ENCODE peak calls at places on chromosomes 3 and 15, in eight cellular contexts. One of them, this sample, is unnamed.

GRCh38 chr3:86993704-86994103 is 2.8 kb upstream of the VGLL3 start:
- DNase-seq in PC-3: peak
- DNase-seq in HCT116: no peak
- DNase-seq in fibroblast of lung: peak
- DNase-seq in MM.1S: no peak
- DNase-seq in GM23248: peak
- DNase-seq in endothelial cell of umbilical vein: peak
- DNase-seq in PC-9: peak
- DNase-seq in this sample: no peak

GRCh38 chr3:108552267-108553159 is 36.7 kb downstream of the CIP2A start:
- DNase-seq in fibroblast of lung: peak
- DNase-seq in PC-9: no peak
- DNase-seq in endothelial cell of umbilical vein: peak
- DNase-seq in PC-3: peak
- DNase-seq in HCT116: peak
- DNase-seq in GM23248: peak
- DNase-seq in MM.1S: peak
- DNase-seq in this sample: no peak

GRCh38 chr15:65082303-65082958 is 5.9 kb downstream of the KBTBD13 start:
- DNase-seq in fibroblast of lung: no peak
- DNase-seq in PC-3: peak
- DNase-seq in GM23248: no peak
- DNase-seq in MM.1S: no peak
- DNase-seq in HCT116: no peak
- DNase-seq in PC-9: peak
- DNase-seq in endothelial cell of umbilical vein: no peak
- DNase-seq in this sample: no peak

GRCh38 chr15:79960502-79961217 is 10.3 kb downstream of the BCL2A1 start:
- DNase-seq in endothelial cell of umbilical vein: no peak
- DNase-seq in PC-3: no peak
- DNase-seq in fibroblast of lung: peak
- DNase-seq in HCT116: no peak
- DNase-seq in MM.1S: no peak
- DNase-seq in PC-9: no peak
- DNase-seq in GM23248: no peak
- DNase-seq in this sample: no peak

GRCh38 chr3:186281172-186281571 is 80.9 kb downstream of the DGKG start:
- DNase-seq in HCT116: no peak
- DNase-seq in MM.1S: no peak
- DNase-seq in fibroblast of lung: peak
- DNase-seq in endothelial cell of umbilical vein: peak
- DNase-seq in PC-9: no peak
- DNase-seq in PC-3: peak
- DNase-seq in GM23248: peak
- DNase-seq in this sample: no peak

GRCh38 chr15:23073890-23074631 is 34.7 kb upstream of the TUBGCP5 start:
- DNase-seq in MM.1S: no peak
- DNase-seq in fibroblast of lung: no peak
- DNase-seq in GM23248: no peak
- DNase-seq in PC-9: peak
- DNase-seq in endothelial cell of umbilical vein: no peak
- DNase-seq in PC-3: peak
- DNase-seq in HCT116: no peak
- DNase-seq in this sample: no peak

GRCh38 chr15:36880226-36880912 is 220.0 kb downstream of the MEIS2 start:
- DNase-seq in GM23248: no peak
- DNase-seq in MM.1S: no peak
- DNase-seq in fibroblast of lung: no peak
- DNase-seq in PC-9: no peak
- DNase-seq in HCT116: no peak
- DNase-seq in PC-3: no peak
- DNase-seq in endothelial cell of umbilical vein: no peak
- DNase-seq in this sample: no peak

GRCh38 chr15:101139986-101140696 is 111.7 kb downstream of the CHSY1 start:
- DNase-seq in HCT116: no peak
- DNase-seq in PC-3: no peak
- DNase-seq in fibroblast of lung: no peak
- DNase-seq in endothelial cell of umbilical vein: no peak
- DNase-seq in PC-9: no peak
- DNase-seq in MM.1S: peak
- DNase-seq in GM23248: no peak
- DNase-seq in this sample: no peak

GRCh38 chr3:195123196-195123805 is 147.7 kb downstream of the XXYLT1 start:
- DNase-seq in GM23248: peak
- DNase-seq in HCT116: no peak
- DNase-seq in endothelial cell of umbilical vein: no peak
- DNase-seq in PC-9: no peak
- DNase-seq in PC-3: no peak
- DNase-seq in fibroblast of lung: no peak
- DNase-seq in MM.1S: no peak
- DNase-seq in this sample: no peak

GRCh38 chr3:18112976-18113766 is 312.0 kb downstream of the SATB1 start:
- DNase-seq in GM23248: no peak
- DNase-seq in PC-9: no peak
- DNase-seq in endothelial cell of umbilical vein: no peak
- DNase-seq in PC-3: no peak
- DNase-seq in MM.1S: no peak
- DNase-seq in HCT116: no peak
- DNase-seq in fibroblast of lung: no peak
- DNase-seq in this sample: no peak

GRCh38 chr15:80779658-80780415 is 667 bp downstream of the CEMIP start:
- DNase-seq in endothelial cell of umbilical vein: peak
- DNase-seq in PC-9: peak
- DNase-seq in MM.1S: no peak
- DNase-seq in PC-3: peak
- DNase-seq in HCT116: no peak
- DNase-seq in GM23248: peak
- DNase-seq in fibroblast of lung: peak
- DNase-seq in this sample: peak

GRCh38 chr3:156553705-156554356 is 1.1 kb downstream of the SSR3 start:
- DNase-seq in PC-3: peak
- DNase-seq in MM.1S: peak
- DNase-seq in PC-9: no peak
- DNase-seq in GM23248: peak
- DNase-seq in HCT116: peak
- DNase-seq in endothelial cell of umbilical vein: peak
- DNase-seq in fibroblast of lung: peak
- DNase-seq in this sample: no peak

GRCh38 chr3:194000100-194000499 is 135.8 kb upstream of the HES1 start:
- DNase-seq in endothelial cell of umbilical vein: no peak
- DNase-seq in PC-9: no peak
- DNase-seq in HCT116: no peak
- DNase-seq in MM.1S: no peak
- DNase-seq in GM23248: no peak
- DNase-seq in fibroblast of lung: no peak
- DNase-seq in PC-3: no peak
- DNase-seq in this sample: no peak

GRCh38 chr3:194001728-194002459 is 134.1 kb upstream of the HES1 start:
- DNase-seq in HCT116: no peak
- DNase-seq in PC-9: no peak
- DNase-seq in fibroblast of lung: no peak
- DNase-seq in MM.1S: no peak
- DNase-seq in endothelial cell of umbilical vein: no peak
- DNase-seq in GM23248: no peak
- DNase-seq in PC-3: no peak
- DNase-seq in this sample: no peak

GRCh38 chr3:194006102-194006501 is 129.8 kb upstream of the HES1 start:
- DNase-seq in PC-3: no peak
- DNase-seq in endothelial cell of umbilical vein: no peak
- DNase-seq in fibroblast of lung: no peak
- DNase-seq in PC-9: no peak
- DNase-seq in GM23248: no peak
- DNase-seq in MM.1S: no peak
- DNase-seq in HCT116: no peak
- DNase-seq in this sample: no peak

GRCh38 chr3:194000712-194001111 is 135.2 kb upstream of the HES1 start:
- DNase-seq in PC-9: no peak
- DNase-seq in fibroblast of lung: no peak
- DNase-seq in HCT116: no peak
- DNase-seq in PC-3: no peak
- DNase-seq in endothelial cell of umbilical vein: no peak
- DNase-seq in MM.1S: no peak
- DNase-seq in GM23248: no peak
- DNase-seq in this sample: no peak

DNA sequence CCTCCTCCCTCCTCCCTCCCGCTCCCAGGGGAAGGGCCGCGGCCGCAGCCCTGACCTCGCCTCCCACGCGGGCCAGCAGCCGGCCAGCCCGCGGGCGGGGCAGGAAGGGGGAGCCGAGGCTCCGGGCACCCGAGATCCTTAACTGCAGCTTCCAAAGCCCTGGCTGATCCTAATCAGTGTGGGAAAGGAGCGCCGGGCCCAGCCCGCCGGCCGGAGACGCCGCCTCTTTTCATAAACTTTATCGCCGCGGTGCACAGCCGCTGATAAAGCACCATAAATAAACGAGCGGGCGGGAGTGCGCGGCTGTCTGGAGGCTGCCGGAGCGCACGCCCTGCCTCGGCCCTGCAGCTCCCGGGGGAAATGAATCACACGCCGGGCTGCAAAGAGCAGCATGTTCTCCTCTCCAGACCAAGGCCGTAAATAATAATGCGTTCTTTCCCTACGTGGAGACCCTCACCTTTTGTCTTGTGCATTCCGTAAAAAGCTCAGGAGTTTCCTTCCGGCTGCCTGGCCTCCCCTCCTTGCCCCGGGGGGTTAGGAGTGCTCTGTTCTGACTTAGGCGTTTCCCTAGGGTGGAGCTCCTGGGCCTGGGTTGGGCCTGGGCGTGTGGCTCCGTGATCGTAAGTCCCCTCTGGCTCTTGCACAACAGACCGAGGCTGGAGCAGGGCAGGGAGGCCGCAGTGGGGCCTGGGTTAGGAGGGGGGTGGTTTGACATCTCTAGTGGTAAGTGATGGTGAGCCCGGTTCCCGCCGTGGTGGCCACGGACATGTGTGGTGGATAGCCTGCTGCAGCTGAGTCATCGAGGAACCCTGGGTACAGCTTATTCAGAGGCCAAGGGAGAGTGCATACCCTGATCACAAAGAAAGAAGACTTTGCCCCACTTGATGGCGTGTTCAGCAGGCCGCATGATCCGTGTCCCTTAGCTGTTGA is 132.6 kb upstream of the HES1 start:
- DNase-seq in endothelial cell of umbilical vein: peak
- DNase-seq in fibroblast of lung: peak
- DNase-seq in HCT116: peak
- DNase-seq in MM.1S: peak
- DNase-seq in GM23248: peak
- DNase-seq in PC-9: peak
- DNase-seq in PC-3: peak
- DNase-seq in this sample: peak
- TF ChIP-seq EZH2 in endothelial cell of umbilical vein: no peak
- TF ChIP-seq EZH2 in fibroblast of lung: no peak
- TF ChIP-seq EZH2 in HCT116: no peak
- TF ChIP-seq EZH2 in MM.1S: no peak
- TF ChIP-seq EZH2 in GM23248: no peak
- TF ChIP-seq EZH2 in PC-9: no peak
- TF ChIP-seq EZH2 in PC-3: no peak
- TF ChIP-seq EZH2 in this sample: peak

DNA sequence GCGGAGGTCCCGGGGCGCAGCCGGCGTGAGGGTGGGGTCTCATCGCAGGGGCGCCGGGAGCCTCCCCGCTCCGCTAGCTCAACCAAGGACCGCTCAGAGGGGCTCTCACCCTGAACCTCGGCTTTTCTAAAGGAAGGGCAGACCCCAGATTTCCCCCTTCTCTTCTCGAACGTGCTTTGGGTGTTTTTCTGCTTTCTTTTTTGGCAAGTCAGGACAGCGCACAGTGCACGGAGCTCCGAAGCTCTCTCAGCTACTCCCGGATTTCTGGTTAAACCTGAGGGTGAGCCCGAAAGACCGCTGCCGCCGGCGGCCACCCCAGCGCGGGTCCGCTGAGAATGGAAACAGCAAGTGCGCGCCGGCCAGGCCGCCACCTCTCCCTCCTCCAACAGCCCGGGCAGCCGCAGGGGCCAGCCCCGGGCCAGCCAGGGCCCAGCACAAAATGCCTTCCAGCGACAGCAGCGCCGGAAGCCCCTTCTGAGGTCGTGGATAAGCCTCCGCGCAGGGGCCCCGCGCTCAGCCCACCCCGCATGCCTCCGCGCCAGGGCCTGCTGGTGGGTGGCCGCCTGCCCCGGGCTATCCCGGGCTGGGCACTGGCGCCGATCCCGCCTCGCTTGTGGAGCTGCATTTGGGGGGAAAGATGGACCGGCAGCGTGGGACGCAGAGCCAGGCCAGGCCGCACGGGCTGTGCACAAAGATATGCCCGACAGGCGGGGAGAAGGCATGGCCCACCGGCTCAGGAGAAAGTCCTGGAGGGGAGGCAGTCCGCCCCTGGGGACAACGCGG is 8.2 kb upstream of the OCA2 start:
- DNase-seq in PC-3: peak
- DNase-seq in endothelial cell of umbilical vein: peak
- DNase-seq in HCT116: no peak
- DNase-seq in GM23248: peak
- DNase-seq in fibroblast of lung: peak
- DNase-seq in MM.1S: no peak
- DNase-seq in PC-9: no peak
- DNase-seq in this sample: no peak
- TF ChIP-seq EZH2 in PC-3: peak
- TF ChIP-seq EZH2 in endothelial cell of umbilical vein: no peak
- TF ChIP-seq EZH2 in HCT116: no peak
- TF ChIP-seq EZH2 in GM23248: no peak
- TF ChIP-seq EZH2 in fibroblast of lung: no peak
- TF ChIP-seq EZH2 in MM.1S: no peak
- TF ChIP-seq EZH2 in PC-9: no peak
- TF ChIP-seq EZH2 in this sample: peak

GRCh38 chr3:40309439-40309924 is at the start of gene EIF1B:
- DNase-seq in GM23248: peak
- DNase-seq in PC-9: peak
- DNase-seq in MM.1S: peak
- DNase-seq in fibroblast of lung: peak
- DNase-seq in endothelial cell of umbilical vein: peak
- DNase-seq in PC-3: peak
- DNase-seq in HCT116: peak
- DNase-seq in this sample: peak
- TF ChIP-seq EZH2 in GM23248: no peak
- TF ChIP-seq EZH2 in PC-9: no peak
- TF ChIP-seq EZH2 in MM.1S: no peak
- TF ChIP-seq EZH2 in fibroblast of lung: no peak
- TF ChIP-seq EZH2 in endothelial cell of umbilical vein: no peak
- TF ChIP-seq EZH2 in PC-3: no peak
- TF ChIP-seq EZH2 in HCT116: no peak
- TF ChIP-seq EZH2 in this sample: no peak

DNA sequence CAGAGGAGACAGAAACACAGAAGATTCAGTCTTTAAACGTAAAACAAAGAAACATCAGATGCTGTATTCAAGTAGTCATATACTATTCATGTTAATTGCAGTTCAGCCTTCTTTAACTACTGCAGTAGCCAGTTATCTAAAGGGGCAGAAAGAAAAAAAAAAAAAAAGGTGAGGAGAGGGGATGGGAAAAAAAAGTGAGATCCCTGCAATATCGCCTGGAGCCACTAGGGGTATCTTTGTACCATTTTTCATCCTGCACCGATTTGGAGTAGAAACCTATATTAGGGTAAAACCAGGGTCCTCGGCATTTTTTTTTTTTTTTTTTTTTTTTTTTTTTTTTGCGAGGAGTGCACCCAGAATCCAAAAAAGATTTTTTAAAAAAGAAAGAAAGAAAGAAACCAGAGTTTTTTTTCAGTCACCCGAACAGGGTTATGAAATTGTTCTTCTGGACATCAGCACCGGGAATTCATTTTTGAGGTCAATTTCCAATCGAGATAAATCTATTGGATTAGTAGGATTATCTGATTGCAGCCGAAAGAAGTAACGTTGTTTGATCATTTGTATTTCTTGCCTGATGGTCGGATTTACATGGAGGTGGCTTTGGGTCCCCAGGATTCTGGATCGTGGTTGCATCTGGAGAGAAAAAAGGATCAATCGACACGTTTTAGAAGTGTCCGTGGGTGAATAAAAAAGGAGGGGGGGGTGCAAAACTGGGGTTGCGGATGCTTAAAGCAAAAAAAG is 186.7 kb downstream of the NLGN1 start:
- DNase-seq in MM.1S: peak
- DNase-seq in PC-9: peak
- DNase-seq in PC-3: peak
- DNase-seq in endothelial cell of umbilical vein: peak
- DNase-seq in GM23248: peak
- DNase-seq in HCT116: peak
- DNase-seq in fibroblast of lung: peak
- DNase-seq in this sample: peak
- TF ChIP-seq EZH2 in MM.1S: no peak
- TF ChIP-seq EZH2 in PC-9: no peak
- TF ChIP-seq EZH2 in PC-3: no peak
- TF ChIP-seq EZH2 in endothelial cell of umbilical vein: no peak
- TF ChIP-seq EZH2 in GM23248: no peak
- TF ChIP-seq EZH2 in HCT116: no peak
- TF ChIP-seq EZH2 in fibroblast of lung: no peak
- TF ChIP-seq EZH2 in this sample: no peak